ENCODE peak calls at places on chromosomes 6 and 20, in six cellular contexts. O, D, Z, J, W and V are unnamed samples.

GRCh38 chr20:59356662-59357061 is 56.3 kb downstream of the EDN3 start:
- DNase-seq in D (no peak), W (no peak), Z (no peak), O (no peak), J (no peak), V (no peak)

GRCh38 chr20:34185766-34186620 is 55.2 kb upstream of the ASIP start:
- DNase-seq in Z (no peak), O (no peak), D (no peak), W (peak), J (no peak), V (no peak)

GRCh38 chr6:154228521-154228905 is 128.1 kb downstream of the IPCEF1 start:
- DNase-seq in D (no peak), W (peak), J (no peak), Z (no peak), O (no peak), V (no peak)

GRCh38 chr20:51166489-51166888 is 143.6 kb upstream of the KCNG1 start:
- DNase-seq in O (no peak), W (no peak), Z (no peak), D (no peak), J (no peak), V (no peak)

GRCh38 chr20:38872491-38873049 is 53.6 kb upstream of the FAM83D start:
- DNase-seq in O (no peak), W (no peak), Z (no peak), D (no peak), J (no peak), V (no peak)

GRCh38 chr6:110980227-110980626 is 1.6 kb upstream of the RPF2 start:
- DNase-seq in W (peak), D (no peak), O (no peak), Z (no peak), J (no peak), V (no peak)

GRCh38 chr6:35522660-35523658 is 10.3 kb upstream of the TULP1 start:
- DNase-seq in D (peak), J (peak), O (peak), W (peak), Z (peak), V (peak)

GRCh38 chr6:149318581-149319286 is 1.2 kb downstream of the TAB2 start:
- DNase-seq in W (no peak), J (no peak), O (no peak), Z (no peak), D (no peak), V (peak)

GRCh38 chr20:20076297-20077065 is 24.1 kb downstream of the CFAP61 start:
- DNase-seq in W (peak), Z (no peak), O (no peak), D (peak), J (no peak), V (peak)

GRCh38 chr6:51511081-51511480 is 576.3 kb downstream of the PKHD1 start:
- DNase-seq in Z (no peak), W (no peak), D (no peak), J (no peak), O (no peak), V (no peak)

GRCh38 chr6:20891161-20891560 is 356.9 kb downstream of the CDKAL1 start:
- DNase-seq in J (no peak), O (no peak), W (no peak), Z (no peak), D (no peak), V (no peak)

GRCh38 chr20:24934716-24935115 is 14.4 kb upstream of the CST7 start:
- DNase-seq in Z (no peak), J (no peak), D (no peak), W (no peak), O (no peak), V (no peak)

GRCh38 chr6:125469915-125470314 is 168.1 kb upstream of the HDDC2 start:
- DNase-seq in Z (no peak), W (no peak), J (no peak), D (no peak), O (no peak), V (peak)

GRCh38 chr20:46308258-46309157 is at the start of gene CDH22:
- DNase-seq in Z (peak), J (no peak), W (peak), O (peak), D (peak), V (peak)

GRCh38 chr20:50335105-50335504 is 144.5 kb downstream of the CEBPB start:
- DNase-seq in O (peak), J (no peak), Z (peak), W (peak), D (peak), V (peak)

GRCh38 chr6:23650676-23651075 is 475.3 kb upstream of the NRSN1 start:
- DNase-seq in D (no peak), J (no peak), W (no peak), Z (peak), O (no peak), V (no peak)

GRCh38 chr6:31718294-31718693 is 3.1 kb downstream of the LY6G6D start:
- DNase-seq in O (peak), J (no peak), W (peak), D (no peak), Z (no peak), V (no peak)

GRCh38 chr6:125149256-125150144 is 4.1 kb upstream of the TPD52L1 start:
- DNase-seq in J (no peak), Z (no peak), W (no peak), O (no peak), D (peak), V (peak)

GRCh38 chr20:52031574-52032303 is 159.8 kb downstream of the ZFP64 start:
- DNase-seq in D (peak), Z (no peak), J (no peak), W (peak), O (no peak), V (peak)

GRCh38 chr6:149046822-149047246 is 270.7 kb upstream of the TAB2 start:
- DNase-seq in J (no peak), Z (no peak), O (no peak), W (no peak), D (peak), V (peak)

GRCh38 chr6:19444041-19444440 is 393.1 kb upstream of the ID4 start:
- DNase-seq in D (no peak), O (no peak), W (no peak), Z (no peak), J (no peak), V (no peak)

GRCh38 chr6:10393544-10394225 is 21.2 kb downstream of the TFAP2A start:
- DNase-seq in J (no peak), W (no peak), D (no peak), O (no peak), Z (peak), V (no peak)

GRCh38 chr6:129659590-129660345 is 50.2 kb downstream of the ARHGAP18 start:
- DNase-seq in Z (no peak), O (no peak), W (peak), J (no peak), D (peak), V (peak)

GRCh38 chr20:19802492-19803158 is 44.6 kb downstream of the RIN2 start:
- DNase-seq in D (peak), J (no peak), W (peak), Z (no peak), O (peak), V (peak)

GRCh38 chr6:75376347-75377024 is 91.9 kb upstream of the TMEM30A start:
- DNase-seq in O (no peak), Z (no peak), D (peak), W (peak), J (no peak), V (peak)

GRCh38 chr20:40009542-40009941 is 679.5 kb downstream of the MAFB start:
- DNase-seq in Z (no peak), O (no peak), D (peak), W (no peak), J (no peak), V (no peak)

GRCh38 chr6:140980265-140980887 is 1152.3 kb upstream of the GJE1 start:
- DNase-seq in D (peak), W (no peak), O (no peak), J (no peak), Z (no peak), V (peak)

GRCh38 chr6:140977425-140977824 is 1155.3 kb upstream of the GJE1 start:
- DNase-seq in J (no peak), W (no peak), Z (no peak), D (peak), O (no peak), V (no peak)

GRCh38 chr6:140979642-140980091 is 1153.1 kb upstream of the GJE1 start:
- DNase-seq in D (peak), Z (no peak), J (no peak), W (peak), O (no peak), V (peak)
- H3K14ac ChIP-seq in D (peak), Z (no peak), J (no peak), W (no peak), O (no peak), V (no peak)

GRCh38 chr6:26240157-26240980 is 124.6 kb upstream of the BTN3A2 start:
- DNase-seq in W (peak), D (peak), J (no peak), Z (no peak), O (peak), V (peak)
- H3K23ac ChIP-seq in W (no peak), D (peak), J (no peak), Z (peak), O (no peak), V (no peak)

DNA sequence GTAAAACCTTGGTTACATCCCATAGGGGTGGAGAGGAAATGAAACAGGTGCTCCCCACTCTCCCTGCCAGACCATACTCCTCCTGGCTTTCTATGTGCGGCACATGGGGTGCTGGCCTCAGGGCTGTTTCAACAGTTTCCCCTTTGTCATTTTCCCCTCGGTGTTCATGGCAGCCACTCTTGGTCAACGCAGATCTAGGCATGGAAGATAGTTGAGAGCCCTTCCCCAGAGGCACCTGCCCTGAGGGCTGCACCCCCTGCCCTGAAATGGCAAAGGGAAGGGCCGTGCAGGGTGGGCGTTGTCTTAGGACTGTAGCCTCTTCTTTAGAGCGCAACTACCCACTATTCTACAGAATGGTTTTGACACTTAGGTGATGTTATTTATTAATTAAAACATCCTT is 4.4 kb downstream of the CST1 start:
- DNase-seq in W (no peak), J (no peak), Z (no peak), D (no peak), O (no peak), V (no peak)
- H3K14ac ChIP-seq in W (no peak), J (no peak), Z (no peak), D (no peak), O (peak), V (no peak)

DNA sequence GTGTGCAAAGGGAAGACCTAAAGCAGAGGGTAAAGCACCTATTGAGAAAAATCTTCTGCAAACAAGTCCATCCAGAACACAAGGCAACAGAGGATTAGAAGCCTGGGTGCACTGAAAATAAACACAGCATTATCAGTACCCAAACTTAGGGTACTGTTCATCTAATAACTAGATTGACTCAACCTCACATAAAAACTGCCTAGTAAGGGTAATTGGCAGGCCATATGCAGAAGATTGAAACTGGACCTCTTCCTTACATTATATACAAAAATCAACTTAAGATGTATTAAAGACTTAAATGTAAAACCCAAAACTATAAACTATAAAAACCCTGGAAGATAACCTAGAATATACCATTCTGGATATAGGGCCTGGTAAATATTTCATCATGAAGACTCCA is 91.2 kb upstream of the SIRPG start:
- DNase-seq in Z (no peak), D (no peak), J (no peak), W (no peak), O (no peak), V (no peak)
- H3K23ac ChIP-seq in Z (no peak), D (no peak), J (no peak), W (no peak), O (no peak), V (no peak)

GRCh38 chr6:117389227-117390057 is 36.3 kb downstream of the ROS1 start:
- DNase-seq in O (no peak), Z (no peak), W (peak), D (no peak), J (no peak), V (no peak)
- H3K14ac ChIP-seq in O (no peak), Z (no peak), W (no peak), D (no peak), J (no peak), V (no peak)

GRCh38 chr20:45095753-45096371 is 5.1 kb downstream of the KCNS1 start:
- DNase-seq in W (peak), O (peak), J (no peak), Z (peak), D (peak), V (peak)

GRCh38 chr20:45094201-45094600 is 6.7 kb downstream of the KCNS1 start:
- DNase-seq in W (peak), D (no peak), J (no peak), Z (no peak), O (no peak), V (no peak)

GRCh38 chr20:45092898-45093297 is 8.0 kb downstream of the KCNS1 start:
- DNase-seq in D (no peak), J (no peak), O (no peak), Z (no peak), W (no peak), V (no peak)

GRCh38 chr20:45096781-45097180 is 4.1 kb downstream of the KCNS1 start:
- DNase-seq in Z (no peak), D (no peak), J (no peak), O (no peak), W (no peak), V (no peak)

GRCh38 chr20:45094864-45095574 is 5.9 kb downstream of the KCNS1 start:
- DNase-seq in Z (no peak), O (no peak), J (no peak), D (no peak), W (no peak), V (no peak)
- H3K23ac ChIP-seq in Z (peak), O (no peak), J (no peak), D (no peak), W (no peak), V (no peak)

GRCh38 chr6:138979813-138980668 is 8.0 kb downstream of the REPS1 start:
- DNase-seq in Z (no peak), O (no peak), J (no peak), D (no peak), W (no peak), V (no peak)
- H3K14ac ChIP-seq in Z (no peak), O (no peak), J (no peak), D (no peak), W (no peak), V (no peak)

DNA sequence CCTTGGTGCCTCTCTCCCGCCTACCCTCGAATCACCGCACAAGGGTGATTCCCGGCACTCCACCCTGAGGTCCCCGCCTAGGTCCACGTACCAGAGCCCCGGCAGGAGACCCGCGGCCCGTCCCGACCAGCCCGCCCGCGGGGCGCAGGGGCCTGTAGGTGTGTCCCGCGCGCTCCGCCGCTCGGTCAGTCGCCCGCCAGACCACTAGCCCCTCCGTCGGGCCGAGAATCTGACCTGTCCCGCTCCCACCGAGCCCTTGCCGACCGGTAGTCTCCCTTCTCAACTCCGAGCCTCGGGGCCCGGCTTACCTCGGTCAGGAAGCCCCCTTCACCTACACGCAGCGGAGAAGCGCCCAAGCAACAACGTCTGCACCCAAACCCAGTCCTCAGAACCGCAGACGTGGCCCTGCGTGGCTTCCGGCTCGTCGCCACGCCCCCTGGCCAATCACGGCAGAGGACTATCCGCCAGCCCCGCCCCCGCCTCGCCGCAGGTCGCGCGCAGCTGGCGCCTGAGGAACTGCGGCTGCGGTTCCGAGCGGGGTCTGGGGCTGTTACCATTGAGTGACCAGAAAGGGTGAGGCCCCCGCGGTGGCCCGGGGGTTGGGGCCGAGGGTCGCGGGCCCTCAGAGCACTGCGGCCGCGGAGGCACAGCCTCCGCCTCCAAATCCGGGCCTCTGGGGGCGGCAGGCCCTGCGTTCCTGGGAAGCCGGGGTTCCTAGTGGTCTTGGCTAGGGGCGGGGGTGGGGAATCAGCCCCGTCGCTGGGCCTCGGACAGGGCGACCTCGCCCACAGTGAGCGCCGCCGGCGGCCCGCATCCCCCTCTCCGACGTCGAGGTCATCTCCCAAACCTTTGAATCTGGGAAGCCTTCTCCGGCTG is at the start of the genes PGM3 and RWDD2A:
- DNase-seq in Z (peak), J (peak), W (peak), D (peak), O (peak), V (peak)
- H3K23ac ChIP-seq in Z (peak), J (no peak), W (no peak), D (peak), O (no peak), V (no peak)

GRCh38 chr6:166743415-166743814 is 116.4 kb upstream of the RPS6KA2 start:
- DNase-seq in D (no peak), W (no peak), Z (no peak), O (no peak), J (no peak), V (no peak)
- H3K14ac ChIP-seq in D (no peak), W (no peak), Z (no peak), O (no peak), J (no peak), V (peak)